ENCODE peak calls at places on chromosomes 4 and X, in seven cellular contexts. One of them, this sample, is unnamed.
A peak's percentile ranks its signal among the peaks of the same experiment; 100 is the strongest.

GRCh38 chrX:64195862-64196261 is 9.6 kb downstream of the AMER1 start:
- DNase-seq in HepG2: no peak
- DNase-seq in HCT116: no peak
- DNase-seq in H1: no peak
- DNase-seq in K562: no peak
- DNase-seq in SK-N-SH: no peak
- DNase-seq in GM12878: no peak
- DNase-seq in this sample: no peak

GRCh38 chr4:53899544-53900274 is 164.7 kb downstream of the CHIC2 start:
- DNase-seq in HepG2: no peak
- DNase-seq in HCT116: no peak
- DNase-seq in H1: no peak
- DNase-seq in K562: no peak
- DNase-seq in SK-N-SH: no peak
- DNase-seq in GM12878: no peak
- DNase-seq in this sample: no peak

GRCh38 chrX:81308086-81308852 is 106.4 kb downstream of the SH3BGRL start:
- DNase-seq in HepG2: no peak
- DNase-seq in HCT116: no peak
- DNase-seq in H1: no peak
- DNase-seq in K562: peak; percentile 3
- DNase-seq in SK-N-SH: no peak
- DNase-seq in GM12878: no peak
- DNase-seq in this sample: no peak

GRCh38 chr4:23888421-23889319 is 1.2 kb downstream of the PPARGC1A start:
- DNase-seq in HepG2: peak; percentile 18
- DNase-seq in HCT116: no peak
- DNase-seq in H1: no peak
- DNase-seq in K562: no peak
- DNase-seq in SK-N-SH: peak; percentile 66
- DNase-seq in GM12878: no peak
- DNase-seq in this sample: peak; percentile 24

GRCh38 chr4:108247511-108248088 is 78.9 kb upstream of the LEF1 start:
- DNase-seq in HepG2: no peak
- DNase-seq in HCT116: peak; percentile 8
- DNase-seq in H1: peak; percentile 48
- DNase-seq in K562: peak; percentile 89
- DNase-seq in SK-N-SH: no peak
- DNase-seq in GM12878: no peak
- DNase-seq in this sample: no peak

GRCh38 chr4:622996-623913 is 2.1 kb upstream of the PDE6B start:
- DNase-seq in HepG2: no peak
- DNase-seq in HCT116: no peak
- DNase-seq in H1: no peak
- DNase-seq in K562: no peak
- DNase-seq in SK-N-SH: no peak
- DNase-seq in GM12878: no peak
- DNase-seq in this sample: no peak

GRCh38 chrX:54921427-54922021 is 900 bp downstream of the TRO start:
- DNase-seq in HepG2: peak; percentile 40
- DNase-seq in HCT116: no peak
- DNase-seq in H1: peak; percentile 66
- DNase-seq in K562: no peak
- DNase-seq in SK-N-SH: peak; percentile 83
- DNase-seq in GM12878: no peak
- DNase-seq in this sample: no peak

GRCh38 chr4:56371426-56372220 is 15.7 kb downstream of the AASDH start:
- DNase-seq in HepG2: no peak
- DNase-seq in HCT116: no peak
- DNase-seq in H1: no peak
- DNase-seq in K562: no peak
- DNase-seq in SK-N-SH: no peak
- DNase-seq in GM12878: no peak
- DNase-seq in this sample: no peak

GRCh38 chr4:140014284-140014683 is 139.7 kb downstream of the MAML3 start:
- DNase-seq in HepG2: no peak
- DNase-seq in HCT116: no peak
- DNase-seq in H1: no peak
- DNase-seq in K562: no peak
- DNase-seq in SK-N-SH: no peak
- DNase-seq in GM12878: no peak
- DNase-seq in this sample: no peak

DNA sequence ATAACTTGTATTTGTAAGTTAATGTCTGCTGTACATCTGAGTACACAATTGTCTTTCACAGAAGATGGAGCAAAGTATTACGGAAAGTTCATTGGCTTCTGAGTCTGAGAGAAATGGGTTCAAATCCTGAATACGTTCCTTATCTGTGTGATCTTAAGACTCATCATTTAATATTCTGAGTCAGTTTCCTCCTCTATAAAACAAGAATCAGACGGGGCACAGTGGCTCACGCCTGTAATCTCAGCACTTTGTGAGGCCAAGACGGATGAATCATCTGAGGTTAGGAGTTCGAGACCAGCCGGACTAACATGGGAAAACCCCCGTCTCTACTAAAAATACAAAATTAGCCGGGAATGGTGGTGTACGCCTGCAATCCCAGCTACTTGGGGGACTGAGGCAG is 57.8 kb downstream of the APBB2 start:
- DNase-seq in HepG2: no peak
- DNase-seq in HCT116: peak; percentile 66
- DNase-seq in H1: no peak
- DNase-seq in K562: no peak
- DNase-seq in SK-N-SH: no peak
- DNase-seq in GM12878: no peak
- DNase-seq in this sample: no peak
- TF ChIP-seq JUND in HepG2: no peak
- TF ChIP-seq JUND in HCT116: peak; percentile 73
- TF ChIP-seq JUND in H1: no peak
- TF ChIP-seq JUND in K562: no peak
- TF ChIP-seq JUND in SK-N-SH: peak; percentile 78
- TF ChIP-seq JUND in GM12878: no peak
- TF ChIP-seq JUND in this sample: no peak

GRCh38 chrX:340641-341423 is 22.2 kb upstream of the GTPBP6 start:
- DNase-seq in HepG2: no peak
- DNase-seq in HCT116: no peak
- DNase-seq in H1: peak; percentile 34
- DNase-seq in K562: no peak
- DNase-seq in SK-N-SH: no peak
- DNase-seq in GM12878: no peak
- DNase-seq in this sample: no peak

GRCh38 chrX:344371-344901 is 25.8 kb upstream of the GTPBP6 start:
- DNase-seq in HepG2: no peak
- DNase-seq in HCT116: no peak
- DNase-seq in H1: peak; percentile 42
- DNase-seq in K562: no peak
- DNase-seq in SK-N-SH: no peak
- DNase-seq in GM12878: no peak
- DNase-seq in this sample: no peak

GRCh38 chrX:340121-340520 is 21.5 kb upstream of the GTPBP6 start:
- DNase-seq in HepG2: no peak
- DNase-seq in HCT116: no peak
- DNase-seq in H1: no peak
- DNase-seq in K562: no peak
- DNase-seq in SK-N-SH: no peak
- DNase-seq in GM12878: no peak
- DNase-seq in this sample: no peak

GRCh38 chrX:338836-339400 is 20.3 kb upstream of the GTPBP6 start:
- DNase-seq in HepG2: no peak
- DNase-seq in HCT116: no peak
- DNase-seq in H1: no peak
- DNase-seq in K562: no peak
- DNase-seq in SK-N-SH: no peak
- DNase-seq in GM12878: no peak
- DNase-seq in this sample: no peak

DNA sequence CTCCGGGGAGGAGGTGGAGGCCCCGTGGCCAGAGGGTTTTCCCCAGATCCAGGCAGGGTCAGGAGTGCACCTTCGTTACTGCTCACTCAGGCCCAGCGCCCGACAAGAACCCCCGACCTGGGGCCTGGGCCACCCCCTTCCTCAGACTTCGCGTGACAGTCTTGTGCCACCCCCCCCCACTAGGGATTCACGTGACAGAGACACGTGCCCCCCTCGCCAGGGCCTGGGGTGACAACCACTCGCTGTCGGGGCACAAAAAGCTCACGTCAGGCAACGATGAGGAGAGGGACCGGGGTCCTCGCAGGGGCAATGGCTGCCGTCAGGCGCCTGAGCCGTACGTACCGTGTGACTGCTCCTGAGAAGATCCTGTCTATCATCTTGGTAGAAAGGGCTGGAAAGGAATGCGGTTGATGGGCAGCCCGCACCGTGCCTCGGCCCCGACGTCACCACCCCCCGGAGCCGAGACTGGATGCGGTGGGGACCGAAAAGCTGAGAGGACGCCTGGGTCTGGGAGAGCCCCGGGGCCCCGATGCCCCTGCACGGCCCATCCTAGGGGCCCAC is 23.0 kb upstream of the GTPBP6 start:
- DNase-seq in HepG2: no peak
- DNase-seq in HCT116: no peak
- DNase-seq in H1: peak; percentile 40
- DNase-seq in K562: no peak
- DNase-seq in SK-N-SH: no peak
- DNase-seq in GM12878: no peak
- DNase-seq in this sample: no peak
- TF ChIP-seq JUND in HepG2: no peak
- TF ChIP-seq JUND in HCT116: no peak
- TF ChIP-seq JUND in H1: no peak
- TF ChIP-seq JUND in K562: no peak
- TF ChIP-seq JUND in SK-N-SH: no peak
- TF ChIP-seq JUND in GM12878: no peak
- TF ChIP-seq JUND in this sample: no peak

GRCh38 chrX:30880058-30880457 is 9.0 kb downstream of the TAB3 start:
- DNase-seq in HepG2: no peak
- DNase-seq in HCT116: no peak
- DNase-seq in H1: no peak
- DNase-seq in K562: no peak
- DNase-seq in SK-N-SH: no peak
- DNase-seq in GM12878: no peak
- DNase-seq in this sample: no peak

GRCh38 chrX:30881390-30881789 is 7.7 kb downstream of the TAB3 start:
- DNase-seq in HepG2: no peak
- DNase-seq in HCT116: no peak
- DNase-seq in H1: no peak
- DNase-seq in K562: no peak
- DNase-seq in SK-N-SH: no peak
- DNase-seq in GM12878: no peak
- DNase-seq in this sample: no peak

GRCh38 chrX:30885136-30885535 is 3.9 kb downstream of the TAB3 start:
- DNase-seq in HepG2: no peak
- DNase-seq in HCT116: no peak
- DNase-seq in H1: no peak
- DNase-seq in K562: no peak
- DNase-seq in SK-N-SH: no peak
- DNase-seq in GM12878: no peak
- DNase-seq in this sample: no peak

GRCh38 chrX:30881797-30882196 is 7.3 kb downstream of the TAB3 start:
- DNase-seq in HepG2: no peak
- DNase-seq in HCT116: no peak
- DNase-seq in H1: no peak
- DNase-seq in K562: peak; percentile 9
- DNase-seq in SK-N-SH: no peak
- DNase-seq in GM12878: no peak
- DNase-seq in this sample: no peak

DNA sequence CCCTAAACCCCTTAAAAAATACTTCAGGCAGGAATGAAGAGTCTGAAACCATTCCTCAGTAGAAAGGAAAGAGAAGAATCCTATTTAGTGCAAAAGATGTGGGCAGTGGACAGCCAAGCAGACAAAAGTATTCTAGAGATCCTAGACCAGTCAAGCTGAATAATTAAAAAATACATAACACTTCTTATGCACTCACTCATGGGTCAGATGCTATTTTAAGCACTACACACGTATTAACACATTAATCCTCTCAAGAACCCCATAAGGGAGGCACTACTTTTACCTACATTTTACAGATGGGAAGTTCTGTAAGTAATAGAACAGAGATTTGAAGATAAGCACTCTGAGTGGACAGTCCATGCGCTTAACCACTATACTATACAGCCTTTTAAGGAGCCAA is 5.9 kb downstream of the TAB3 start:
- DNase-seq in HepG2: no peak
- DNase-seq in HCT116: no peak
- DNase-seq in H1: no peak
- DNase-seq in K562: no peak
- DNase-seq in SK-N-SH: no peak
- DNase-seq in GM12878: no peak
- DNase-seq in this sample: no peak
- TF ChIP-seq JUND in HepG2: no peak
- TF ChIP-seq JUND in HCT116: no peak
- TF ChIP-seq JUND in H1: no peak
- TF ChIP-seq JUND in K562: no peak
- TF ChIP-seq JUND in SK-N-SH: no peak
- TF ChIP-seq JUND in GM12878: no peak
- TF ChIP-seq JUND in this sample: no peak

DNA sequence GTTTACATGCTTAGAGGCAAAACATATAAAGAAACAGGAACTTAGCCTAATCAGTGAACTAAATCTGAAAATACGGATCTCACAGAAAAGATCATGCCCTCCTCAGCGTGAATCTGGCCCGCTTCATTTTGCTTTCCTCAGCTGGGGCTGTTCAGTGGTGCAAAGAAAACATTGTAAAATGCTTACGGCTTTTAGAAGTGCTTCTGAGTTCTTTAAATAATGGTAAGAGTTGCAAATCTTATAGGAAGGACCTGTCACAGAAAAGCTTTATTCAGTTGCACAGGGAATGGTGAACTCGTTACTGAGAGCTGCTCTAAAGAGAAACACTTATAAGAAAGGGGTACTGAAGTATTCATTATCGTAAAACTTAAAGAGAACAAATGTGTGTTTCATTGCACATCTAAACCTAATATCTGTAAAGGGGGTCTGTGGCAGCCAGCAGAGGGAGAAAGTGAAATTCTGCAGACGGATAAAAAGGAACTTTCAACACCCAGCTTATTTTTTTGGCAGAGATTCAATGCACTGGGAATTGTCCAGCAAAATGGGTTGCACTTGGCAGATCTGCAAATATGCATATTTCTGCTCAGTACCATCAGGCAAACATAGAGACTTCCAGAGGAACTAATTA is 139.2 kb upstream of the ANK2 start:
- DNase-seq in HepG2: no peak
- DNase-seq in HCT116: no peak
- DNase-seq in H1: no peak
- DNase-seq in K562: no peak
- DNase-seq in SK-N-SH: peak; percentile 33
- DNase-seq in GM12878: no peak
- DNase-seq in this sample: no peak
- TF ChIP-seq JUND in HepG2: no peak
- TF ChIP-seq JUND in HCT116: no peak
- TF ChIP-seq JUND in H1: no peak
- TF ChIP-seq JUND in K562: no peak
- TF ChIP-seq JUND in SK-N-SH: no peak
- TF ChIP-seq JUND in GM12878: no peak
- TF ChIP-seq JUND in this sample: no peak